ENCODE peak calls at places on chromosomes 3 and 15, in nine cellular contexts. C is fibroblast of lung; Z is CD4-positive, alpha-beta T cell; V is Kasumi-1; G is CD4-positive, alpha-beta memory T cell; U is activated CD4-positive, alpha-beta memory T cell treated with anti-CD3 and anti-CD28 coated beads, Interleukin-2, amount 10 ng/mL, durations not matched to agents 7 days and 5 days; M is head of caudate nucleus; Y is ovary; A is NCI-H2081. P is an unnamed sample.

GRCh38 chr3:197306374-197307086 is 8.1 kb upstream of the DLG1 start:
- DNase-seq in C (peak; percentile 93), Z (no peak), V (no peak), G (no peak), U (no peak), M (no peak), Y (no peak), A (no peak), P (no peak)

GRCh38 chr15:62887113-62887570 is 155.4 kb upstream of the TPM1 start:
- DNase-seq in C (peak; percentile 61), Z (no peak), V (no peak), G (no peak), U (no peak), M (no peak), Y (no peak), A (no peak), P (no peak)

GRCh38 chr15:63981596-63982320 is 64.5 kb downstream of the DAPK2 start:
- DNase-seq in C (no peak), Z (no peak), V (no peak), G (no peak), U (no peak), M (no peak), Y (no peak), A (no peak), P (no peak)

GRCh38 chr15:45428491-45428890 is 50.1 kb upstream of the GATM start:
- DNase-seq in C (no peak), Z (no peak), V (no peak), G (no peak), U (no peak), M (no peak), Y (no peak), A (no peak), P (no peak)

GRCh38 chr15:28286031-28286430 is 35.9 kb downstream of the HERC2 start:
- DNase-seq in C (no peak), Z (no peak), V (no peak), G (no peak), U (no peak), M (no peak), Y (no peak), A (no peak), P (no peak)

GRCh38 chr15:99961011-99961441 is 227.8 kb upstream of the LYSMD4 start:
- DNase-seq in C (no peak), Z (no peak), V (peak; percentile 57), G (no peak), U (peak; percentile 15), M (peak; percentile 52), Y (peak; percentile 55), A (no peak), P (peak; percentile 45)

GRCh38 chr3:34033840-34034239 is 235.4 kb downstream of the PDCD6IP start:
- DNase-seq in C (no peak), Z (no peak), V (no peak), G (no peak), U (no peak), M (no peak), Y (no peak), A (no peak), P (no peak)

GRCh38 chr15:90954712-90955671 is at the start of gene RCCD1:
- DNase-seq in C (peak; percentile 94), Z (peak; percentile 82), V (peak; percentile 96), G (peak; percentile 84), U (peak; percentile 94), M (peak; percentile 97), Y (peak; percentile 95), A (peak; percentile 95), P (peak; percentile 98)

GRCh38 chr15:89783111-89783860 is 7.2 kb downstream of the MESP2 start:
- DNase-seq in C (peak; percentile 70), Z (no peak), V (no peak), G (no peak), U (no peak), M (no peak), Y (no peak), A (no peak), P (no peak)

P was measured in HEK293T.